ENCODE peak calls at places on chromosomes 13 and 19, in seven cellular contexts. F, J, Y, A, O, R and T are unnamed samples.

GRCh38 chr19:27746691-27747380 is 1466.1 kb downstream of the UQCRFS1 start:
- DNase-seq in F (peak), J (peak), Y (peak), A (no peak), O (peak), R (peak), T (peak)

GRCh38 chr19:32530773-32531172 is 50.2 kb upstream of the PDCD5 start:
- DNase-seq in F (no peak), J (no peak), Y (no peak), A (no peak), O (no peak), R (no peak), T (no peak)

GRCh38 chr13:45105895-45106294 is 14.4 kb upstream of the GTF2F2 start:
- DNase-seq in F (no peak), J (no peak), Y (no peak), A (no peak), O (no peak), R (no peak), T (no peak)

GRCh38 chr19:53553865-53554791 is 16.2 kb downstream of the ZNF331 start:
- DNase-seq in F (peak), J (peak), Y (peak), A (no peak), O (peak), R (peak), T (peak)

GRCh38 chr13:89856512-89856911 is 1491.0 kb upstream of the MIR17HG start:
- DNase-seq in F (no peak), J (no peak), Y (no peak), A (no peak), O (no peak), R (no peak), T (no peak)

GRCh38 chr19:50371914-50372475 is 4.3 kb upstream of the NR1H2 start:
- DNase-seq in F (no peak), J (no peak), Y (no peak), A (no peak), O (no peak), R (no peak), T (no peak)

GRCh38 chr13:46297338-46297737 is 85.6 kb downstream of the LRRC63 start:
- DNase-seq in F (no peak), J (no peak), Y (no peak), A (no peak), O (no peak), R (no peak), T (no peak)

GRCh38 chr13:43006893-43007631 is 15.0 kb upstream of the EPSTI1 start:
- DNase-seq in F (no peak), J (no peak), Y (no peak), A (peak), O (no peak), R (no peak), T (no peak)

GRCh38 chr19:7492142-7493055 is 3.6 kb upstream of the PEX11G start:
- DNase-seq in F (no peak), J (no peak), Y (no peak), A (no peak), O (no peak), R (no peak), T (no peak)

GRCh38 chr19:49073514-49074378 is 1.2 kb upstream of the KCNA7 start:
- DNase-seq in F (no peak), J (no peak), Y (peak), A (peak), O (no peak), R (no peak), T (no peak)

GRCh38 chr19:45761714-45762113 is 7.3 kb downstream of the SIX5 start:
- DNase-seq in F (no peak), J (no peak), Y (no peak), A (no peak), O (no peak), R (no peak), T (peak)

GRCh38 chr13:41074523-41074922 is 13.2 kb downstream of the WBP4 start:
- DNase-seq in F (no peak), J (no peak), Y (no peak), A (no peak), O (no peak), R (no peak), T (no peak)

GRCh38 chr19:21568816-21569496 is 63.6 kb downstream of the ZNF429 start:
- DNase-seq in F (peak), J (peak), Y (peak), A (no peak), O (peak), R (no peak), T (peak)

GRCh38 chr19:14450168-14450874 is 17.2 kb downstream of the PKN1 start:
- DNase-seq in F (no peak), J (no peak), Y (peak), A (peak), O (no peak), R (no peak), T (no peak)

GRCh38 chr19:7370546-7370945 is 21.8 kb downstream of the ARHGEF18 start:
- DNase-seq in F (no peak), J (no peak), Y (no peak), A (no peak), O (no peak), R (no peak), T (peak)

GRCh38 chr19:35030257-35031071 is at the start of gene SCN1B:
- DNase-seq in F (peak), J (no peak), Y (peak), A (peak), O (peak), R (peak), T (no peak)

GRCh38 chr19:55473201-55473600 is 3.2 kb upstream of the ZNF628 start:
- DNase-seq in F (no peak), J (no peak), Y (no peak), A (no peak), O (no peak), R (no peak), T (no peak)

GRCh38 chr19:46866407-46867132 is 5.8 kb downstream of the ARHGAP35 start:
- DNase-seq in F (no peak), J (no peak), Y (no peak), A (peak), O (no peak), R (no peak), T (no peak)

GRCh38 chr13:75554981-75555380 is 5.4 kb downstream of the UCHL3 start:
- DNase-seq in F (no peak), J (no peak), Y (no peak), A (no peak), O (no peak), R (no peak), T (no peak)

GRCh38 chr13:75256922-75257321 is 225.0 kb downstream of the TBC1D4 start:
- DNase-seq in F (no peak), J (no peak), Y (no peak), A (peak), O (no peak), R (no peak), T (no peak)

GRCh38 chr13:91348906-91349435 is 1.5 kb downstream of the MIR17HG start:
- DNase-seq in F (peak), J (peak), Y (peak), A (peak), O (peak), R (peak), T (peak)

GRCh38 chr19:14091086-14091884 is 734 bp upstream of the SAMD1 start:
- DNase-seq in F (peak), J (peak), Y (peak), A (peak), O (no peak), R (peak), T (no peak)

GRCh38 chr13:97468331-97468730 is 34.4 kb downstream of the RAP2A start:
- DNase-seq in F (no peak), J (no peak), Y (no peak), A (peak), O (no peak), R (no peak), T (no peak)

GRCh38 chr13:96299235-96299634 is 209.3 kb downstream of the HS6ST3 start:
- DNase-seq in F (no peak), J (no peak), Y (no peak), A (peak), O (no peak), R (no peak), T (no peak)

GRCh38 chr19:46480409-46480808 is 9.0 kb upstream of the PNMA8A start:
- DNase-seq in F (peak), J (no peak), Y (peak), A (no peak), O (no peak), R (no peak), T (peak)

GRCh38 chr13:28022848-28023518 is 34.5 kb upstream of the URAD start:
- DNase-seq in F (no peak), J (no peak), Y (peak), A (peak), O (no peak), R (no peak), T (no peak)

GRCh38 chr19:56681702-56682101 is 10.1 kb upstream of the ZNF835 start:
- DNase-seq in F (no peak), J (no peak), Y (no peak), A (no peak), O (no peak), R (no peak), T (no peak)

GRCh38 chr19:9797871-9798270 is 21.0 kb downstream of the FBXL12 start:
- DNase-seq in F (no peak), J (no peak), Y (no peak), A (no peak), O (no peak), R (no peak), T (no peak)

GRCh38 chr13:112870737-112871287 is 98.2 kb upstream of the MCF2L start:
- DNase-seq in F (no peak), J (no peak), Y (no peak), A (no peak), O (no peak), R (peak), T (peak)

GRCh38 chr19:18921593-18921992 is 2.1 kb downstream of the DDX49 start:
- DNase-seq in F (no peak), J (no peak), Y (no peak), A (no peak), O (no peak), R (peak), T (no peak)

GRCh38 chr19:4338441-4339350 is at the start of gene STAP2:
- DNase-seq in F (peak), J (peak), Y (peak), A (peak), O (peak), R (no peak), T (no peak)

GRCh38 chr19:53634768-53635167 is 3.0 kb downstream of the DPRX start:
- DNase-seq in F (no peak), J (no peak), Y (no peak), A (peak), O (no peak), R (no peak), T (no peak)

GRCh38 chr19:39858541-39858940 is 12.4 kb upstream of the FBL start:
- DNase-seq in F (peak), J (no peak), Y (peak), A (peak), O (peak), R (peak), T (peak)

DNA sequence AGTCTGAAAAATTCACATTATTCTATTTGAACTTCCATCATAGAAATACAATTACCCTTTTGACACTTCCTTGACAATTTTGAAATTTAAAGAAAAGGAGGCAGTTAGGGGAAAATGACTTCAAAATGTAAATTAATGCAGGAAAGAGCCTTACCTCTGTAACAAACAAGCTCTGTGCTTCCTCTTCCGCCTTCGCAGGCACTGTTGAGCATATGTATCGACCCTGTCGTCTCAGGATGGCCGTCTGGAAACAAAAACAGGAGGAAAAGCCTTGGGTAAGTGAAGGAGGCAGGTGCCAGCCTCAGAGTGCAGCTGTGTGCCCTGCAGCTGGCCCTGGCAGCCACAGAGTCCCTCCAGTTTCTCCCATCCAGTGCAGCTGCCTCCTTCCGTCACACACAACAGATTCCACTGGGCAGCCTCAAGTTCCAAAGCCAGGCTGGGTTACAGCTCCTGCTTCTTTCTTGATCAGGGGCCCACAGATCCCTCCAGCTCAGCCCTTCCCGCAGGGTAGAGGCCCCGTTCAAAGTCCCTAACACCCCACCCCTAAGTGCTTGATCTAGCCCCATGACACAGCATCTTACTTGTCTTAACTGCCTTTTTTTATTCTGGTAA is 47.7 kb downstream of the DOCK9 start:
- DNase-seq in F (no peak), J (no peak), Y (peak), A (no peak), O (no peak), R (no peak), T (no peak)
- H3K4me3 ChIP-seq in F (no peak), J (no peak), Y (no peak), A (no peak), O (no peak), R (peak), T (no peak)

GRCh38 chr19:1860133-1860775 is 3.1 kb downstream of the KLF16 start:
- DNase-seq in F (peak), J (peak), Y (peak), A (peak), O (no peak), R (no peak), T (peak)

GRCh38 chr19:1860821-1861598 is 2.4 kb downstream of the KLF16 start:
- DNase-seq in F (no peak), J (no peak), Y (no peak), A (no peak), O (no peak), R (no peak), T (no peak)

GRCh38 chr19:1857648-1858326 is 5.6 kb downstream of the KLF16 start:
- DNase-seq in F (peak), J (no peak), Y (no peak), A (no peak), O (no peak), R (no peak), T (no peak)

GRCh38 chr19:1858412-1859081 is 4.8 kb downstream of the KLF16 start:
- DNase-seq in F (no peak), J (no peak), Y (no peak), A (no peak), O (no peak), R (no peak), T (no peak)

DNA sequence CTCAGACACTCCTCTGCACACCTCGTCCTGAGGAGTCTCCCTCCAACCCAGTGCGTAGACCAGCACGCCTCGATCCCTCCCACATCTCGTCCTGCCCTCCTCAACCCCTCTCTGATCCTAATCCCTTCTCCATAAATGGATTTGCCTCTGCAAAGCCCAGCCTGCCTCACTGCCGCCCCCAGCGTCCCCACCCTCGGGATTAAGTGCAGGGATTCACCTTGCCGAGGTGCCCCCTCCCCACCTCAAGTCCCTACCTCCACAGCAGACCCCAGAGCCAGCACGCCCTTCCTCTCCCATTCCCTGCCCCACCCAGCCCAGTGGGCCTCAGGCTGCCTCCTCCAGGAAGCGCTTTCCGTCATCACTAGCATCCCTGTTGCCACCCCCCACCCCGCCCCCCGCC is 4.1 kb downstream of the KLF16 start:
- DNase-seq in F (no peak), J (no peak), Y (no peak), A (no peak), O (no peak), R (no peak), T (no peak)
- TF ChIP-seq POLR2AphosphoS5 in F (no peak), J (no peak), Y (no peak), A (no peak), O (no peak), R (peak), T (no peak)

GRCh38 chr19:1168877-1169791 is 4.9 kb downstream of the SBNO2 start:
- DNase-seq in F (no peak), J (no peak), Y (no peak), A (peak), O (peak), R (peak), T (peak)
- H3K4me3 ChIP-seq in F (no peak), J (peak), Y (no peak), A (no peak), O (peak), R (peak), T (peak)

DNA sequence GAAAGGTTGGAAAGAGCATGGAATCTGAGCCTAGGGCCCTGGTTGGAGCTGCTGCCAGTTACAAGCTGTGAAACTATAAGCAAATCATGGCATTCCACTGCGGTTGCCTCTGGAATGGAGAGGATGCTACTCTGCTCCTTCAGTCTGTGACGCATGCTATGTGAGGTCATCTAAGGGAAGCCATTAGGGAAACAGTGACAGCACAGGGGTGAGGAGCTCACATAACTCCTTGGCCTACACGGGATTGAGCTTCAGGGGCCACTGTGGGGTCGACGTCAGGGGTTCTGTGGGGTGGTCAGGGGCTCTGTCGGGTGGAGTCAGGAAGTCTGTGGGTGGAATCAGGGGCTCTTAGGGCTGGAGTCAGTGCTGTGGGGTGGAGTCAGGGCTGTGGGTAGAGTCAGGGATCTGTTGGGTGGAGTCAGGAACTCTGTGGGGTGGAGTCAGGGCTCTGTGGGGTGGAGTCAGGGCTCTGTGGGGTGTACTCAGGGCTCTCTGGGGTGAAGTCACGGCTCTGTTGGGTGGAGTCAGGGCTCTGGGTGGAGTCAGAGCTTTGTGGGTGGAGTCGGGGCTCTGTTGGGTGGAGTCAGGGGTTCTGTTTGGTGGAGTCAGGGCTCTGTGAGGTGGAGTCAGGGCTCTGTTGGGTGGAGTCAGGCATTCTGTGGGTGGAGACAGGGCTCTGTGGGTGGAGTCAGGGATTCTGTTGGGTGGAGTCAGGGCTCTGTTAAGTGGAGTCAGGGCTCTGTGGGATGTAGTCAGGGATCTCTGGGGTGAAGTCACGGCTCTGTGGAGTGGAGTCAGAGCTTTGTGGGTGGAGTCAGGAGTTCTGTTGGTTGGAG is 35.8 kb upstream of the MEDAG start:
- DNase-seq in F (peak), J (peak), Y (peak), A (no peak), O (peak), R (no peak), T (peak)
- TF ChIP-seq POLR2AphosphoS5 in F (peak), J (no peak), Y (no peak), A (no peak), O (no peak), R (no peak), T (no peak)

GRCh38 chr13:98549006-98549727 is 27.7 kb downstream of the STK24 start:
- DNase-seq in F (no peak), J (no peak), Y (no peak), A (peak), O (no peak), R (no peak), T (no peak)

GRCh38 chr13:98546402-98546801 is 30.5 kb downstream of the STK24 start:
- DNase-seq in F (no peak), J (no peak), Y (no peak), A (no peak), O (no peak), R (no peak), T (no peak)

GRCh38 chr13:98548230-98548629 is 28.7 kb downstream of the STK24 start:
- DNase-seq in F (no peak), J (no peak), Y (no peak), A (no peak), O (no peak), R (no peak), T (no peak)

GRCh38 chr13:98547455-98547854 is 29.5 kb downstream of the STK24 start:
- DNase-seq in F (no peak), J (no peak), Y (no peak), A (no peak), O (no peak), R (no peak), T (no peak)

DNA sequence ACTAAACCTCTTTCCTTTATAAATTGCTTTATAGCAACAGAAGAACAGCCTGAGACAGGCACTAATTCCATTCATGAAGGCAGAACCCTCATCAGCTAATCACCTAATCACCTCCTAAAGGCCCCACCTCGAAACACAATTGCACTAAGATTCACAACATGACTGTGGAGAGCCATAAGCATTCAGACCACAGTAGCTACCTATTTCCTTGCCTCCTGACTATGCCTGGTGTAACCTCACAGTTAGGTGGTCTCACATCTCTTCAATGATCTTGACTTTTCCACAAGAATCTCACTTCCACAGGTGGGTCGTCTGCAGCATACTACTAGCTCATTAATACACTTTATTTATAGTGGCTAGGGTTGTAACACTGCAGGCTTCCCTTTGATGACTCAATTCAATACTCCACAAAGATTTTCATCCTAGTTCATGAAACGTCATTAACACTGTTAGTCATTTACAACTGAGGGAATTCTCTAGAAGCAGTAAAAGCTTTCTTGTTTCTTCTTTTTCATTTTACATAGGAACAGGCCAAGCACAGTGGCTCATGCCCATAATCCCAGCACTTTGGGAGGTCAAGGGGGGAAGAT is 27.1 kb downstream of the STK24 start:
- DNase-seq in F (no peak), J (no peak), Y (no peak), A (no peak), O (no peak), R (no peak), T (no peak)
- H3K4me3 ChIP-seq in F (no peak), J (no peak), Y (no peak), A (no peak), O (no peak), R (no peak), T (no peak)

GRCh38 chr13:107625648-107626047 is 589.7 kb downstream of the LIG4 start:
- DNase-seq in F (no peak), J (no peak), Y (no peak), A (no peak), O (no peak), R (no peak), T (no peak)
- TF ChIP-seq POLR2AphosphoS5 in F (no peak), J (no peak), Y (no peak), A (no peak), O (no peak), R (no peak), T (no peak)

GRCh38 chr13:60398438-60398891 is 1.4 kb downstream of the TDRD3 start:
- DNase-seq in F (no peak), J (no peak), Y (no peak), A (no peak), O (no peak), R (no peak), T (no peak)
- H3K4me3 ChIP-seq in F (peak), J (peak), Y (peak), A (peak), O (peak), R (peak), T (peak)

GRCh38 chr19:43774103-43774939 is 6.5 kb downstream of the KCNN4 start:
- DNase-seq in F (peak), J (no peak), Y (peak), A (peak), O (peak), R (peak), T (no peak)
- TF ChIP-seq POLR2AphosphoS5 in F (no peak), J (no peak), Y (no peak), A (no peak), O (no peak), R (peak), T (no peak)